ENCODE peak calls at places on chromosome 15, in ten cellular contexts. One of them, this sample, is unnamed.

GRCh38 chr15:88635343-88635742 is 3.5 kb upstream of the ISG20 start:
- DNase-seq in A549: no peak
- DNase-seq in endothelial cell: no peak
- DNase-seq in 8988T: no peak
- DNase-seq in nephron progenitor cell: no peak
- DNase-seq in activated T-cell treated with anti-CD3 and anti-CD28 coated beads, Interleukin-2, amount 50 U/mL, for 48 hours: no peak
- DNase-seq in GM12865: peak; percentile 87
- DNase-seq in activated naive CD4-positive, alpha-beta T cell: no peak
- DNase-seq in neural progenitor cell: no peak
- DNase-seq in astrocyte of the spinal cord: no peak
- DNase-seq in this sample: no peak

GRCh38 chr15:68417897-68418296 is 14.1 kb downstream of the ITGA11 start:
- DNase-seq in activated T-cell treated with anti-CD3 and anti-CD28 coated beads, Interleukin-2, amount 50 U/mL, for 48 hours: no peak
- DNase-seq in endothelial cell: no peak
- DNase-seq in A549: no peak
- DNase-seq in activated naive CD4-positive, alpha-beta T cell: no peak
- DNase-seq in neural progenitor cell: no peak
- DNase-seq in astrocyte of the spinal cord: no peak
- DNase-seq in nephron progenitor cell: no peak
- DNase-seq in 8988T: no peak
- DNase-seq in GM12865: no peak
- DNase-seq in this sample: no peak

GRCh38 chr15:85974348-85974705 is 105.3 kb upstream of the AGBL1 start:
- DNase-seq in GM12865: no peak
- DNase-seq in endothelial cell: no peak
- DNase-seq in activated naive CD4-positive, alpha-beta T cell: no peak
- DNase-seq in A549: no peak
- DNase-seq in astrocyte of the spinal cord: peak; percentile 22
- DNase-seq in nephron progenitor cell: no peak
- DNase-seq in activated T-cell treated with anti-CD3 and anti-CD28 coated beads, Interleukin-2, amount 50 U/mL, for 48 hours: no peak
- DNase-seq in neural progenitor cell: no peak
- DNase-seq in 8988T: no peak
- DNase-seq in this sample: no peak

GRCh38 chr15:91541286-91541685 is 312.2 kb upstream of the SLCO3A1 start:
- DNase-seq in A549: no peak
- DNase-seq in astrocyte of the spinal cord: no peak
- DNase-seq in activated T-cell treated with anti-CD3 and anti-CD28 coated beads, Interleukin-2, amount 50 U/mL, for 48 hours: no peak
- DNase-seq in neural progenitor cell: no peak
- DNase-seq in nephron progenitor cell: no peak
- DNase-seq in endothelial cell: no peak
- DNase-seq in 8988T: no peak
- DNase-seq in GM12865: no peak
- DNase-seq in activated naive CD4-positive, alpha-beta T cell: no peak
- DNase-seq in this sample: no peak

GRCh38 chr15:58909616-58910015 is 23.9 kb downstream of the SLTM start:
- DNase-seq in nephron progenitor cell: no peak
- DNase-seq in neural progenitor cell: no peak
- DNase-seq in astrocyte of the spinal cord: peak; percentile 5
- DNase-seq in 8988T: no peak
- DNase-seq in activated naive CD4-positive, alpha-beta T cell: no peak
- DNase-seq in A549: no peak
- DNase-seq in endothelial cell: no peak
- DNase-seq in activated T-cell treated with anti-CD3 and anti-CD28 coated beads, Interleukin-2, amount 50 U/mL, for 48 hours: no peak
- DNase-seq in GM12865: no peak
- DNase-seq in this sample: no peak

GRCh38 chr15:78981532-78982313 is 36.9 kb upstream of the CTSH start:
- DNase-seq in A549: no peak
- DNase-seq in nephron progenitor cell: no peak
- DNase-seq in GM12865: no peak
- DNase-seq in activated naive CD4-positive, alpha-beta T cell: no peak
- DNase-seq in endothelial cell: no peak
- DNase-seq in neural progenitor cell: no peak
- DNase-seq in 8988T: no peak
- DNase-seq in activated T-cell treated with anti-CD3 and anti-CD28 coated beads, Interleukin-2, amount 50 U/mL, for 48 hours: no peak
- DNase-seq in astrocyte of the spinal cord: no peak
- DNase-seq in this sample: no peak

GRCh38 chr15:62953496-62953895 is 89.1 kb upstream of the TPM1 start:
- DNase-seq in activated naive CD4-positive, alpha-beta T cell: no peak
- DNase-seq in activated T-cell treated with anti-CD3 and anti-CD28 coated beads, Interleukin-2, amount 50 U/mL, for 48 hours: no peak
- DNase-seq in neural progenitor cell: no peak
- DNase-seq in GM12865: no peak
- DNase-seq in 8988T: no peak
- DNase-seq in A549: no peak
- DNase-seq in astrocyte of the spinal cord: no peak
- DNase-seq in nephron progenitor cell: no peak
- DNase-seq in endothelial cell: no peak
- DNase-seq in this sample: no peak

GRCh38 chr15:74032606-74033561 is 38.4 kb downstream of the PML start:
- DNase-seq in endothelial cell: no peak
- DNase-seq in activated T-cell treated with anti-CD3 and anti-CD28 coated beads, Interleukin-2, amount 50 U/mL, for 48 hours: no peak
- DNase-seq in astrocyte of the spinal cord: no peak
- DNase-seq in nephron progenitor cell: no peak
- DNase-seq in A549: no peak
- DNase-seq in 8988T: no peak
- DNase-seq in neural progenitor cell: no peak
- DNase-seq in GM12865: no peak
- DNase-seq in activated naive CD4-positive, alpha-beta T cell: no peak
- DNase-seq in this sample: no peak

GRCh38 chr15:36844453-36845094 is 255.8 kb downstream of the MEIS2 start:
- DNase-seq in endothelial cell: no peak
- DNase-seq in neural progenitor cell: peak; percentile 20
- DNase-seq in 8988T: no peak
- DNase-seq in astrocyte of the spinal cord: peak; percentile 49
- DNase-seq in GM12865: no peak
- DNase-seq in nephron progenitor cell: no peak
- DNase-seq in activated naive CD4-positive, alpha-beta T cell: no peak
- DNase-seq in A549: no peak
- DNase-seq in activated T-cell treated with anti-CD3 and anti-CD28 coated beads, Interleukin-2, amount 50 U/mL, for 48 hours: no peak
- DNase-seq in this sample: no peak

GRCh38 chr15:64521726-64522164 is 61.4 kb downstream of the ZNF609 start:
- DNase-seq in 8988T: no peak
- DNase-seq in activated T-cell treated with anti-CD3 and anti-CD28 coated beads, Interleukin-2, amount 50 U/mL, for 48 hours: no peak
- DNase-seq in A549: peak; percentile 30
- DNase-seq in neural progenitor cell: peak; percentile 62
- DNase-seq in GM12865: no peak
- DNase-seq in activated naive CD4-positive, alpha-beta T cell: no peak
- DNase-seq in nephron progenitor cell: no peak
- DNase-seq in astrocyte of the spinal cord: peak; percentile 18
- DNase-seq in endothelial cell: no peak
- DNase-seq in this sample: peak; percentile 33

GRCh38 chr15:101091080-101092017 is 160.5 kb downstream of the CHSY1 start:
- DNase-seq in activated naive CD4-positive, alpha-beta T cell: no peak
- DNase-seq in A549: no peak
- DNase-seq in nephron progenitor cell: peak; percentile 36
- DNase-seq in activated T-cell treated with anti-CD3 and anti-CD28 coated beads, Interleukin-2, amount 50 U/mL, for 48 hours: no peak
- DNase-seq in neural progenitor cell: no peak
- DNase-seq in astrocyte of the spinal cord: peak; percentile 90
- DNase-seq in GM12865: no peak
- DNase-seq in endothelial cell: peak; percentile 38
- DNase-seq in 8988T: no peak
- DNase-seq in this sample: no peak

GRCh38 chr15:101372960-101373525 is 78.0 kb upstream of the SNRPA1 start:
- DNase-seq in 8988T: no peak
- DNase-seq in activated naive CD4-positive, alpha-beta T cell: no peak
- DNase-seq in GM12865: no peak
- DNase-seq in nephron progenitor cell: no peak
- DNase-seq in activated T-cell treated with anti-CD3 and anti-CD28 coated beads, Interleukin-2, amount 50 U/mL, for 48 hours: no peak
- DNase-seq in endothelial cell: no peak
- DNase-seq in neural progenitor cell: no peak
- DNase-seq in astrocyte of the spinal cord: no peak
- DNase-seq in A549: no peak
- DNase-seq in this sample: no peak

GRCh38 chr15:38696120-38696727 is 131.6 kb upstream of the RASGRP1 start:
- DNase-seq in GM12865: peak; percentile 77
- DNase-seq in endothelial cell: no peak
- DNase-seq in A549: no peak
- DNase-seq in nephron progenitor cell: no peak
- DNase-seq in astrocyte of the spinal cord: peak; percentile 58
- DNase-seq in activated naive CD4-positive, alpha-beta T cell: peak; percentile 26
- DNase-seq in 8988T: no peak
- DNase-seq in neural progenitor cell: no peak
- DNase-seq in activated T-cell treated with anti-CD3 and anti-CD28 coated beads, Interleukin-2, amount 50 U/mL, for 48 hours: peak; percentile 74
- DNase-seq in this sample: no peak

GRCh38 chr15:59138243-59138642 is 33.3 kb downstream of the CCNB2 start:
- DNase-seq in 8988T: peak; percentile 55
- DNase-seq in endothelial cell: peak; percentile 82
- DNase-seq in A549: peak; percentile 83
- DNase-seq in GM12865: peak; percentile 79
- DNase-seq in neural progenitor cell: peak; percentile 63
- DNase-seq in activated naive CD4-positive, alpha-beta T cell: peak; percentile 45
- DNase-seq in astrocyte of the spinal cord: peak; percentile 30
- DNase-seq in nephron progenitor cell: peak; percentile 42
- DNase-seq in activated T-cell treated with anti-CD3 and anti-CD28 coated beads, Interleukin-2, amount 50 U/mL, for 48 hours: peak; percentile 65
- DNase-seq in this sample: peak; percentile 90

GRCh38 chr15:65189102-65189740 is 4.1 kb upstream of the CLPX start:
- DNase-seq in GM12865: peak; percentile 62
- DNase-seq in 8988T: peak; percentile 37
- DNase-seq in nephron progenitor cell: peak; percentile 32
- DNase-seq in A549: peak; percentile 79
- DNase-seq in activated naive CD4-positive, alpha-beta T cell: no peak
- DNase-seq in neural progenitor cell: peak; percentile 70
- DNase-seq in endothelial cell: peak; percentile 48
- DNase-seq in activated T-cell treated with anti-CD3 and anti-CD28 coated beads, Interleukin-2, amount 50 U/mL, for 48 hours: peak; percentile 31
- DNase-seq in astrocyte of the spinal cord: peak; percentile 61
- DNase-seq in this sample: peak; percentile 36

GRCh38 chr15:85000937-85001336 is 19.3 kb downstream of the PDE8A start:
- DNase-seq in neural progenitor cell: no peak
- DNase-seq in GM12865: no peak
- DNase-seq in endothelial cell: no peak
- DNase-seq in activated T-cell treated with anti-CD3 and anti-CD28 coated beads, Interleukin-2, amount 50 U/mL, for 48 hours: no peak
- DNase-seq in nephron progenitor cell: no peak
- DNase-seq in astrocyte of the spinal cord: no peak
- DNase-seq in 8988T: no peak
- DNase-seq in activated naive CD4-positive, alpha-beta T cell: no peak
- DNase-seq in A549: no peak
- DNase-seq in this sample: no peak